ENCODE peak calls at places on chromosomes 4 and X, in four cellular contexts. I, T, M and J are unnamed samples.

GRCh38 chrX:126551725-126552312 is 795 bp downstream of the DCAF12L1 start:
- DNase-seq in I (no peak), T (no peak), M (no peak), J (no peak)

GRCh38 chrX:102697506-102697905 is 14.7 kb upstream of the GPRASP2 start:
- DNase-seq in I (peak), T (no peak), M (no peak), J (peak)

GRCh38 chrX:119238557-119238956 is 2.5 kb downstream of the PGRMC1 start:
- DNase-seq in I (peak), T (peak), M (peak), J (no peak)

GRCh38 chr4:123278755-123279154 is 117.8 kb upstream of the SPRY1 start:
- DNase-seq in I (no peak), T (peak), M (no peak), J (no peak)

GRCh38 chrX:154056739-154057367 is 37.2 kb upstream of the IRAK1 start:
- DNase-seq in I (no peak), T (no peak), M (peak), J (peak)

GRCh38 chrX:11480626-11481025 is 185.1 kb downstream of the ARHGAP6 start:
- DNase-seq in I (peak), T (no peak), M (no peak), J (no peak)

GRCh38 chr4:174172274-174172673 is 111.2 kb downstream of the FBXO8 start:
- DNase-seq in I (no peak), T (peak), M (no peak), J (no peak)

GRCh38 chr4:189124149-189124758 is 816.4 kb upstream of the FRG1 start:
- DNase-seq in I (peak), T (peak), M (peak), J (peak)

GRCh38 chrX:12379666-12380065 is 241.4 kb downstream of the FRMPD4 start:
- DNase-seq in I (peak), T (no peak), M (peak), J (peak)

GRCh38 chr4:41322613-41323012 is 65.9 kb downstream of the UCHL1 start:
- DNase-seq in I (no peak), T (no peak), M (no peak), J (no peak)

GRCh38 chrX:123184858-123185251 is 777 bp downstream of the GRIA3 start:
- DNase-seq in I (peak), T (no peak), M (no peak), J (no peak)

GRCh38 chr4:147782087-147782781 is 50.3 kb downstream of the ARHGAP10 start:
- DNase-seq in I (peak), T (peak), M (no peak), J (peak)

GRCh38 chr4:177301127-177301639 is 8.5 kb upstream of the NEIL3 start:
- DNase-seq in I (no peak), T (no peak), M (peak), J (no peak)

GRCh38 chrX:153516055-153516454 is 1.4 kb upstream of the ATP2B3 start:
- DNase-seq in I (no peak), T (no peak), M (no peak), J (no peak)

GRCh38 chr4:111937368-111937767 is 207.9 kb upstream of the FAM241A start:
- DNase-seq in I (peak), T (peak), M (peak), J (peak)

GRCh38 chr4:113618205-113618604 is 143.3 kb downstream of the CAMK2D start:
- DNase-seq in I (peak), T (no peak), M (no peak), J (no peak)

GRCh38 chr4:106816501-106816900 is 219.6 kb downstream of the DKK2 start:
- DNase-seq in I (peak), T (no peak), M (peak), J (no peak)

GRCh38 chr4:152705918-152706317 is 26.1 kb upstream of the TMEM154 start:
- DNase-seq in I (no peak), T (no peak), M (no peak), J (no peak)
- TF ChIP-seq CTCF in I (peak), T (no peak), M (no peak), J (no peak)

DNA sequence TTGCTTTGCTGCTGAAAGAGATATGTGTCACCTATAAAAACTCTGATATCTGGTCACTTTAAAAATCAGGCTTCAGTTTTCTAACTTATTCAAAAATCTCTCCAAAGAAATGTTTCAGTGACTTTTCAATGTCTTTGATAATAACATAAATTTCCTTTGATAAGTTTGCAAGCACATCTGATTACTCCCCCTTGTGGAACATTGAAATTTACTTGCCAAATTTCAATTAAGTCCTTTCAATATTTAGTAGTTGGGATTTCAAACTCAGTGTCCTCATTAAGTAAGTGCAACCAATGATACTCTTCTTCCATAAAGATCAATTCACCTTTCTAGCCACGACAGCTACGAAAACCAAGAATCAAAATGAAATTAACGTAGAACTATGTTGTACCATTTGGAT is 151.3 kb upstream of the FAM47C start:
- DNase-seq in I (peak), T (peak), M (no peak), J (peak)
- TF ChIP-seq CTCF in I (no peak), T (peak), M (peak), J (peak)

GRCh38 chrX:49191033-49191871 is 5.1 kb upstream of the PRICKLE3 start:
- DNase-seq in I (peak), T (peak), M (peak), J (peak)

GRCh38 chrX:49197543-49198087 is 2.4 kb downstream of the SYP start:
- DNase-seq in I (no peak), T (no peak), M (no peak), J (no peak)

GRCh38 chrX:49190783-49191032 is 4.5 kb upstream of the PRICKLE3 start:
- DNase-seq in I (no peak), T (no peak), M (no peak), J (no peak)

GRCh38 chrX:49192722-49193328 is 6.7 kb upstream of the PRICKLE3 start:
- DNase-seq in I (peak), T (peak), M (no peak), J (peak)

DNA sequence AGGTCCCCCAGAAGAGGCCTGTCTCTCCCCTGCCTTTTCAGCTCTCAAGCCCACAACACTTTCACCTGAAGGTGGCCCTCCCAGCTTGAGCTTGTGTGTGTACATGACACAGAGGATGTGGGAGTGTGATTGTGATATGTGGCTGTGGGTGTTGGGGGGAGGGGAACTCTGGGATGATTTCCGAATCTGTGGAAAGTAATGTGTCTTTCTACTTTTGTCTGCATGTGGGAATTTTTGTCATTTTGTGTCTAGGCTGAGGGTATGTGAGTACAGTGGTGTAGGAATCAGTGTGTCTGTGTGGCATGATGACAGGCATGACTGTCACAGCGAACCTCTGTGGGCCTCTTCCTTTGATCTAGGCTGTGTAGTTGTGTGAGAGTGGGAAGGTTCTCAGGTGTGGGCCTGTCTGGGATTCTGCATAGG is 6.4 kb downstream of the SYP start:
- DNase-seq in I (no peak), T (no peak), M (no peak), J (no peak)
- TF ChIP-seq CTCF in I (no peak), T (no peak), M (no peak), J (no peak)

GRCh38 chr4:92303621-92304027 is at the start of gene GRID2:
- DNase-seq in I (no peak), T (peak), M (peak), J (peak)
- TF ChIP-seq CTCF in I (no peak), T (peak), M (no peak), J (no peak)